ENCODE peak calls at places on chromosomes 2 and 18, in seven cellular contexts. P is SK-N-SH, A is H1, N is HCT116, U is GM12878, K is K562, I is HepG2. L is an unnamed sample.

GRCh38 chr2:112749755-112750559 is 14.5 kb downstream of the CKAP2L start:
- DNase-seq in K (peak), I (peak), N (no peak), P (peak), A (peak), U (no peak), L (no peak)

GRCh38 chr2:128412181-128412871 is 93.7 kb upstream of the HS6ST1 start:
- DNase-seq in U (no peak), K (no peak), P (no peak), N (no peak), A (peak), I (no peak), L (no peak)

GRCh38 chr2:165700511-165700910 is 93.5 kb downstream of the GALNT3 start:
- DNase-seq in K (no peak), P (peak), U (no peak), I (no peak), N (no peak), A (no peak), L (no peak)

GRCh38 chr2:240469239-240469636 is 33.8 kb downstream of the GPC1 start:
- DNase-seq in U (no peak), A (no peak), P (peak), N (no peak), I (no peak), K (no peak), L (no peak)

GRCh38 chr18:77572537-77572936 is 322.9 kb downstream of the GALR1 start:
- DNase-seq in A (no peak), P (no peak), K (no peak), N (no peak), I (no peak), U (no peak), L (no peak)

GRCh38 chr2:19684516-19684915 is 217.3 kb downstream of the TTC32 start:
- DNase-seq in U (no peak), A (no peak), P (no peak), I (no peak), N (no peak), K (no peak), L (no peak)

GRCh38 chr18:43482136-43482535 is 204.8 kb upstream of the SYT4 start:
- DNase-seq in N (no peak), U (no peak), A (no peak), P (no peak), I (no peak), K (no peak), L (no peak)

GRCh38 chr2:170339324-170339723 is 161.4 kb downstream of the MYO3B start:
- DNase-seq in U (no peak), N (no peak), K (peak), A (no peak), I (no peak), P (no peak), L (no peak)

GRCh38 chr2:11395389-11395788 is 51.0 kb upstream of the ROCK2 start:
- DNase-seq in P (no peak), U (no peak), N (no peak), K (no peak), A (no peak), I (no peak), L (no peak)

GRCh38 chr2:181483876-181484275 is 26.7 kb downstream of the ITGA4 start:
- DNase-seq in P (no peak), K (no peak), U (no peak), A (no peak), N (no peak), I (no peak), L (no peak)

GRCh38 chr2:178109813-178110212 is 2.4 kb upstream of the RBM45 start:
- DNase-seq in A (no peak), I (peak), K (peak), P (peak), N (peak), U (no peak), L (peak)

GRCh38 chr2:20179755-20180594 is 45.0 kb downstream of the SDC1 start:
- DNase-seq in U (no peak), A (no peak), K (peak), N (no peak), I (peak), P (peak), L (no peak)

GRCh38 chr2:207490441-207490840 is 39.3 kb upstream of the CREB1 start:
- DNase-seq in A (no peak), U (no peak), N (no peak), K (no peak), I (no peak), P (no peak), L (no peak)

GRCh38 chr2:217790681-217791392 is 212.0 kb downstream of the TNS1 start:
- DNase-seq in I (no peak), A (no peak), K (no peak), U (no peak), P (peak), N (no peak), L (no peak)

GRCh38 chr2:133586978-133587377 is 18.7 kb upstream of the NCKAP5 start:
- DNase-seq in K (no peak), P (no peak), U (no peak), I (no peak), A (no peak), N (no peak), L (no peak)

GRCh38 chr18:31454066-31454708 is 6.6 kb downstream of the DSG3 start:
- DNase-seq in I (peak), K (no peak), P (no peak), A (no peak), N (peak), U (no peak), L (no peak)

GRCh38 chr2:132884692-132885091 is 214.7 kb upstream of the LYPD1 start:
- DNase-seq in U (no peak), P (no peak), N (no peak), A (no peak), K (no peak), I (no peak), L (no peak)

GRCh38 chr2:2902551-2903216 is 474.9 kb downstream of the EIPR1 start:
- DNase-seq in N (no peak), K (no peak), I (no peak), A (no peak), P (no peak), U (no peak), L (no peak)

GRCh38 chr2:15561574-15562344 is 625 bp upstream of the NBAS start:
- DNase-seq in N (no peak), K (peak), A (no peak), U (no peak), I (peak), P (peak), L (peak)

GRCh38 chr18:13492314-13492713 is 234.0 kb downstream of the FAM210A start:
- DNase-seq in A (no peak), P (no peak), N (no peak), K (no peak), I (no peak), U (no peak), L (no peak)

GRCh38 chr2:179412116-179412515 is 147.5 kb upstream of the SESTD1 start:
- DNase-seq in A (no peak), P (no peak), U (no peak), I (no peak), K (no peak), N (no peak), L (no peak)

GRCh38 chr2:177797808-177798207 is 274.8 kb downstream of the PDE11A start:
- DNase-seq in P (no peak), N (no peak), I (no peak), A (peak), K (no peak), U (no peak), L (no peak)

GRCh38 chr2:153077311-153077710 is 358.9 kb downstream of the ARL6IP6 start:
- DNase-seq in P (no peak), U (no peak), A (no peak), I (no peak), N (no peak), K (no peak), L (no peak)
- TF ChIP-seq JUND in P (no peak), U (no peak), A (no peak), I (no peak), N (no peak), K (no peak), L (no peak)

GRCh38 chr2:97834610-97835009 is 121.2 kb downstream of the ZAP70 start:
- DNase-seq in A (no peak), U (no peak), I (no peak), N (no peak), P (no peak), K (no peak), L (no peak)
- TF ChIP-seq JUND in A (no peak), U (no peak), I (no peak), N (no peak), P (no peak), K (no peak), L (no peak)

DNA sequence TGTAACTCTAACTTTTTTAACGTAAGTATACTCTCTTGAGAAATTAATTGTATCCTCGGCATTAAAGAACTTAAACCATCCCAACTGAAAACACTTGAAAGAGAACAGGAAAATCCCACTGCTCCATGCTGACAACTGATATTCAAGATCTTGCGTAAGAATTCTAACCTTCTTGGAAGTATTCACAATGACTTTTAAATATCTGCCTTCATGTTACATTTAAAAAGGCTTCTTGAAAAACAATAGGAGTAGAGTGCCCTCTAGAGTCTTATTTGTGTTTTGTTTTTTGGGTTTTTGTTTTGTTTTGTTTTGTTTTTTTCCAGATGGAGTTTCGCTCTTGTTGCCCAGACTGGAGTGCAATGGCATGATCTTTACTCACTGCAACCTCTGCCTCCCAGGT is 65.4 kb upstream of the DNAJC10 start:
- DNase-seq in I (peak), K (peak), U (no peak), N (peak), P (peak), A (no peak), L (no peak)
- TF ChIP-seq JUND in I (no peak), K (no peak), U (no peak), N (no peak), P (no peak), A (no peak), L (no peak)

DNA sequence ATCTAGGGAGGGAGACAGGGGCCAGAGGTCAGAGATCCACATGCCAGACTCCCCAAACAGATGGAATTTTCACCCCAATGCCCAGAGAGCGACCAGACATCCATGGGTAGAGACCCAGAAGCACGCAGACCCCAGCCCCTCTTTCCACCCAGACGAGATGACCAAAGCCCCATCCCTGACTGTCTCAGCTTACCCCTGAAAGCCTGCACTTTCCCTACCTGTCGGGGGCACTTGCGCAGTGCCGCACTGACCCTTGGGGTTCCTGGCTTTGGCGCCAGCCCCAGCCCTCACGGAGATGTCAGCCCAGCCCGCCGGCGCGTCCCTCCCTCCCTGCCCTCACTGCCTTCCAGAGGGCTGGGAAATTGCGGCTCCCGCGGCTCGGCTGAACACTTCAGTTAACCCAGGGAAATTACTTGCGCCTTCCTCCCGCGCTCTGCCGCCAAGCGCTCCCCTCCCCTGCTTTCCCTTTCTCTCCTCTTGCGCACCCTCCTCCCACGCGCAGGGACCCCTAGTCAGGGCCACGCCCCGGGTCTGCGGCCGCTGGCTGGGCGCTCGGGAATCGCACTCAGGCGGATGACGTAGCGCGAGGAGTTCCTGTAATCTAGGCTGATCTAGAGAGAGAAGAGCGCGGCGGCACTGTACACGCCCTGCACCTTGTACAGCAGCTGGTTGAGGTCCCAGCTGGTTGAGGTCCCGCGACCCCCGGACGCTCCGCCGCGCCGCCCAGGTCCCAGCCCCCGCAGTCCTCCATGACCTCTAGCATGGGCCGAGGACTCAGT is 12.0 kb downstream of the ALPG start:
- DNase-seq in K (peak), U (no peak), A (peak), P (peak), N (no peak), I (no peak), L (no peak)
- TF ChIP-seq JUND in K (no peak), U (no peak), A (no peak), P (no peak), N (no peak), I (no peak), L (no peak)

L was measured in T47D.